ENCODE peak calls at places on chromosome 7, in six cellular contexts. O is ovary, X is mesendoderm, Z is iPS DF 6.9, U is heart right ventricle, W is SJCRH30. M is an unnamed sample. For H3K36me3, the result is how much of the 10 kb centered on the place peaks cover.

GRCh38 chr7:157126921-157127320 is 11.8 kb upstream of the UBE3C start:
- DNase-seq in O (no peak), X (no peak), Z (no peak), U (no peak), W (no peak), M (no peak)

GRCh38 chr7:116334555-116334954 is 124.2 kb downstream of the TES start:
- DNase-seq in O (no peak), X (no peak), Z (no peak), U (no peak), W (no peak), M (no peak)

GRCh38 chr7:8499128-8499527 is 65.7 kb downstream of the NXPH1 start:
- DNase-seq in O (no peak), X (no peak), Z (no peak), U (no peak), W (no peak), M (no peak)

GRCh38 chr7:47430422-47430821 is 151.5 kb downstream of the TNS3 start:
- DNase-seq in O (no peak), X (no peak), Z (no peak), U (no peak), W (no peak), M (no peak)

GRCh38 chr7:88401009-88401623 is 94.4 kb upstream of the STEAP4 start:
- DNase-seq in O (no peak), X (peak), Z (no peak), U (no peak), W (no peak), M (no peak)

GRCh38 chr7:98372993-98373392 is 27.9 kb downstream of the BAIAP2L1 start:
- DNase-seq in O (no peak), X (no peak), Z (no peak), U (no peak), W (peak), M (peak)

GRCh38 chr7:33107136-33108066 is 1.8 kb downstream of the RP9 start:
- DNase-seq in O (peak), X (peak), Z (peak), U (peak), W (peak), M (peak)

GRCh38 chr7:128841961-128842673 is 11.9 kb downstream of the FLNC start:
- DNase-seq in O (no peak), X (peak), Z (no peak), U (no peak), W (peak), M (peak)

GRCh38 chr7:47937065-47937687 is 11.1 kb downstream of the PKD1L1 start:
- DNase-seq in O (no peak), X (no peak), Z (no peak), U (no peak), W (no peak), M (no peak)

GRCh38 chr7:75876126-75876881 is 2.5 kb upstream of the RHBDD2 start:
- DNase-seq in O (no peak), X (no peak), Z (no peak), U (no peak), W (no peak), M (no peak)

GRCh38 chr7:120735791-120736190 is 122.2 kb downstream of the TSPAN12 start:
- DNase-seq in O (no peak), X (no peak), Z (no peak), U (no peak), W (no peak), M (no peak)

GRCh38 chr7:33926535-33926934 is 21.2 kb downstream of the BMPER start:
- DNase-seq in O (no peak), X (no peak), Z (no peak), U (no peak), W (no peak), M (no peak)

GRCh38 chr7:24435002-24435401 is 138.2 kb upstream of the PALS2 start:
- DNase-seq in O (no peak), X (peak), Z (peak), U (no peak), W (no peak), M (no peak)

GRCh38 chr7:30026229-30027064 is at the start of gene FKBP14:
- DNase-seq in O (peak), X (peak), Z (peak), U (peak), W (peak), M (peak)

GRCh38 chr7:30027915-30028748 is at the start of gene PLEKHA8:
- DNase-seq in O (peak), X (peak), Z (peak), U (peak), W (peak), M (peak)

GRCh38 chr7:30029696-30030095 is 1.5 kb downstream of the PLEKHA8 start:
- DNase-seq in O (no peak), X (no peak), Z (no peak), U (no peak), W (no peak), M (no peak)

GRCh38 chr7:30028749-30029635 is 780 bp downstream of the PLEKHA8 start:
- DNase-seq in O (peak), X (peak), Z (no peak), U (peak), W (no peak), M (peak)

DNA sequence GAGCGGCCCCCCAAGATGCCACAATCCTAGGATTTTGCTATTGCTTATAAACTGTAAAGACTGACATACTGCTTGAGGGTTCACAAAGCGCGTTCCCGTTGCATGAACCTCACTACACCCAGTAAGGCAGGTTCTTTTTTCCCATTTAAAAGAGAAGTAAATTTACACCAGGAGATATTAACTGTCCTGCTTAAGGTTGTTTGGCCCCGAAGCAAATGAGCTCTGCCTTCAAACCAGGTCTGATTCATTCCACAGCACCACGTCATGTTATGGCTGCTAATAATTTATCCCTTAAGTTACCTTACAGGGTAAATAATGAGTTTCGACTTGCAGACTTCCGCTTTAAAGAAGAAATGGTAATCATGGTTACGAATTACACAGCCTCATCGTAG is 559 bp upstream of the FKBP14 start:
- DNase-seq in O (no peak), X (no peak), Z (no peak), U (no peak), W (no peak), M (no peak)
- H3K27ac ChIP-seq in O (peak), X (peak), Z (no peak), U (peak), W (no peak), M (peak)

GRCh38 chr7:139051655-139052054 is 15.8 kb upstream of the ZC3HAV1L start:
- DNase-seq in O (no peak), X (no peak), Z (no peak), U (no peak), W (no peak), M (no peak)

GRCh38 chr7:139058963-139059362 is 23.1 kb upstream of the ZC3HAV1L start:
- DNase-seq in O (no peak), X (peak), Z (no peak), U (peak), W (no peak), M (no peak)

GRCh38 chr7:139055674-139056073 is 19.8 kb upstream of the ZC3HAV1L start:
- DNase-seq in O (no peak), X (no peak), Z (no peak), U (no peak), W (no peak), M (no peak)

GRCh38 chr7:139059905-139060304 is 24.1 kb upstream of the ZC3HAV1L start:
- DNase-seq in O (no peak), X (no peak), Z (no peak), U (no peak), W (no peak), M (no peak)

DNA sequence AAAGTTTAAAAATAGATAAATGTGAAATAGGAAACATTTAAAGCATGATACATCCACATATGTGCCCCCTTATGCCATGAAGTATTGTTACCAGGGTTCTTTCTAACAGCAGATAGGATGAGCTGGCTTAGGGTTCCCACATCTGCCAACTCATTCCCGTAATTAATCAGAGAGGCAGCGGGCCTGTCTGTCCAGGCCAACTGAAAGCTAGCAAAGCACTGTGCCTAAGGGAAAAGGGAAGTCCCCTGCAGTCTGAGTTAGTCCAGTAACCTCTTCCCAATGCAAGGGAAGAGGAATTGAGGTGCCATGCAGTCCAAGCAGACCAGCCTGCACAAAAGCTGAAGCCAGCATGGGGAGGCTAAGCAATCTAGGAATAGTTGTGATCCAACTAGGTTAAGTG is 18.3 kb upstream of the ZC3HAV1L start:
- DNase-seq in O (no peak), X (no peak), Z (no peak), U (no peak), W (peak), M (peak)
- H3K36me3 ChIP-seq in O (under half), X (under half), Z (under half), U (under half), W (under half), M (under half)

DNA sequence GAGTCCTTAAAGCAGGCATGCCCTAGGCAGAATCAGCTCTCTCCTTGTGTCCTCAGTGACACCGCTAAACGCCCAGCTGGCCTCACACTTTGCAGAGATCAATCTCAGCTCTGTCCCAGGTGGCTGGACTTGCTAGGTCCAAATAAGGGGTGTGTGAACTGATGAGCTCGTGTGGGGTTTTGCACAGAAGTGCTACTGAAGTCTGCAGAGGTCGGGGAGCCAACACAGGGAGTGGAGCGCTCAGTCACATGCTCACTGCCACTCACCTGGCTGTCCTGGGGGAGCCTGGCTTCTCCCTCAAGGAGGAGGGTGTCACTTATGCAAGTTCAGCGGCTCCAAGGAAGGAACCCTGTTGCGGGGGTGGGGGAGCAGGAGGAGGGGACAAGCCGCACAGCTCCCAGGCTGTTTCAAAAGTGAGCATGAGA is 2.0 kb downstream of the ELN start:
- DNase-seq in O (peak), X (peak), Z (no peak), U (no peak), W (no peak), M (peak)
- H3K4me3 ChIP-seq in O (peak), X (no peak), Z (no peak), U (peak), W (peak), M (no peak)

GRCh38 chr7:44120395-44120794 is 3.0 kb downstream of the POLD2 start:
- DNase-seq in O (no peak), X (no peak), Z (no peak), U (no peak), W (no peak), M (no peak)
- H3K27ac ChIP-seq in O (no peak), X (no peak), Z (no peak), U (no peak), W (no peak), M (no peak)

DNA sequence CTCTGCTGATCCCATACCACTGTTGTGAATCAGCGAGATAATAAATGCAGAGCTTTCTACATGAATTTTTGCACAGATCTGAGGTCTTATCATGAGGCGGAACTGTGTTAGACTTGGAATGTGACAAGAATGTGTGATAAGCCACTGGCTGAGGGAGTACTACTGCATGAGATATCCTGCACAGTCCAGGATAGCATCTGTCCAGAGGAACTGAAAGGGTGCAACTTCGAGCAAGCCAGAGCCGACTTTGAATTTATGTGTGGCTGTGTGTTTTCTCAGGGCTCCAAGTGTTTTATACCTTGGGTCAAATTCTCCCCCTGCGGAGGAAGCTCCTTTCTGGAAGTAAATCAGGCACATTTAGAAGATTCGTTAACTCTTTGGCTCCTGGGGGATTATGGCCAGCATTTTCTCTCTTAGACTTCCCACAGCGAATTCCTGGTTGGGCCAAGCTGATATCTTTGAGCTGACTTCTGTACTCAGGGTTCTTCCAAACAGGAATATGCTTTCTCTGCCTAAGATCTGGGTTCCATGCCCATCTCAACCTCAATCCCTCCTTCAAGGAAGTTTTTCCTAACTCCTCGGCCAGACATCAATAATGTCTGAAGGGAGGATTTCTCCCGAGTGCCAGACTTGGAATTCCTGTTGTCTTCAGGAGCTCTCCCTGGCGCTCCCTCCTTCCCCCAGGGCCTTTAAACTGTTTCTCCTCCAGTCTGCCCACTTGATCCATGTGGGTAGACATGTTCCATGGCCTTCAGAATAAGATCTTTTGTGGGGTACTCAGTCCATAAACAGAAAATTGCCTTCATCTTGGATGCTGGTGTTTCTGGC is 2.5 kb upstream of the MEST start:
- DNase-seq in O (no peak), X (no peak), Z (no peak), U (no peak), W (peak), M (no peak)
- H3K36me3 ChIP-seq in O (under half), X (under half), Z (under half), U (under half), W (under half), M (under half)

GRCh38 chr7:122303522-122303970 is 1.0 kb downstream of the FEZF1 start:
- DNase-seq in O (no peak), X (peak), Z (no peak), U (no peak), W (no peak), M (no peak)

GRCh38 chr7:122304604-122304975 is at the start of gene FEZF1:
- DNase-seq in O (no peak), X (peak), Z (no peak), U (no peak), W (no peak), M (peak)

GRCh38 chr7:122303971-122304603 is 463 bp downstream of the FEZF1 start:
- DNase-seq in O (no peak), X (peak), Z (no peak), U (no peak), W (no peak), M (no peak)

GRCh38 chr7:122305475-122306319 is 1.1 kb upstream of the FEZF1 start:
- DNase-seq in O (no peak), X (peak), Z (no peak), U (no peak), W (no peak), M (peak)

GRCh38 chr7:122304996-122305421 is 459 bp upstream of the FEZF1 start:
- DNase-seq in O (no peak), X (no peak), Z (no peak), U (no peak), W (no peak), M (no peak)
- H3K4me3 ChIP-seq in O (no peak), X (no peak), Z (peak), U (peak), W (no peak), M (peak)

M was measured in WERI-Rb-1.